ENCODE peak calls at places on chromosome 1, in six cellular contexts. Q is NB4, R is A549, H is K562, W is WTC11, K is HCT116. C is an unnamed sample.

GRCh38 chr1:97898948-97899347 is 21.9 kb downstream of the DPYD start:
- DNase-seq in W (no peak), Q (no peak), K (no peak), H (no peak), R (no peak), C (no peak)

GRCh38 chr1:236451796-236452373 is 57.8 kb downstream of the EDARADD start:
- DNase-seq in K (peak), H (peak), R (peak), W (peak), Q (peak), C (peak)

GRCh38 chr1:186700688-186701087 is 20.5 kb upstream of the PTGS2 start:
- DNase-seq in H (no peak), Q (no peak), R (no peak), W (no peak), K (no peak), C (no peak)

GRCh38 chr1:66335859-66336640 is 197.9 kb upstream of the SGIP1 start:
- DNase-seq in R (peak), H (no peak), K (no peak), W (no peak), Q (peak), C (no peak)

GRCh38 chr1:56394298-56394697 is 185.1 kb downstream of the PLPP3 start:
- DNase-seq in H (no peak), K (no peak), Q (no peak), R (no peak), W (no peak), C (no peak)

GRCh38 chr1:11654571-11655262 is at the start of gene FBXO44:
- DNase-seq in W (peak), H (peak), Q (no peak), R (no peak), K (no peak), C (peak)

GRCh38 chr1:232844791-232845190 is 39.6 kb downstream of the MAP10 start:
- DNase-seq in Q (no peak), H (no peak), K (no peak), R (peak), W (no peak), C (no peak)

GRCh38 chr1:23545851-23546250 is 13.4 kb downstream of the ID3 start:
- DNase-seq in R (no peak), W (no peak), Q (no peak), H (no peak), K (no peak), C (no peak)

GRCh38 chr1:10252508-10252907 is 42.1 kb downstream of the KIF1B start:
- DNase-seq in K (peak), H (no peak), Q (no peak), R (no peak), W (no peak), C (no peak)

GRCh38 chr1:212683357-212683722 is 16.3 kb downstream of the BATF3 start:
- DNase-seq in K (no peak), W (no peak), H (no peak), R (no peak), Q (peak), C (no peak)

GRCh38 chr1:53276153-53276901 is 38.0 kb upstream of the MAGOH start:
- DNase-seq in K (no peak), W (no peak), H (no peak), Q (no peak), R (no peak), C (no peak)

GRCh38 chr1:11940260-11940921 is 5.9 kb downstream of the PLOD1 start:
- DNase-seq in W (no peak), K (no peak), Q (no peak), R (no peak), H (no peak), C (peak)

GRCh38 chr1:23081376-23081775 is 62.1 kb downstream of the KDM1A start:
- DNase-seq in R (peak), Q (peak), W (peak), K (no peak), H (no peak), C (no peak)

GRCh38 chr1:23193391-23194118 is 23.7 kb downstream of the HTR1D start:
- DNase-seq in W (no peak), K (no peak), R (no peak), H (no peak), Q (no peak), C (no peak)

GRCh38 chr1:1232224-1232800 is at the start of gene B3GALT6:
- DNase-seq in K (no peak), H (no peak), Q (no peak), W (no peak), R (no peak), C (no peak)

GRCh38 chr1:159936284-159936904 is 9.0 kb downstream of the IGSF9 start:
- DNase-seq in R (peak), K (no peak), W (peak), Q (peak), H (peak), C (peak)

GRCh38 chr1:64623750-64624445 is 121.0 kb upstream of the RAVER2 start:
- DNase-seq in W (no peak), H (no peak), K (no peak), Q (no peak), R (peak), C (peak)

GRCh38 chr1:78619803-78620579 is at the start of gene IFI44L:
- DNase-seq in Q (no peak), R (no peak), W (no peak), K (no peak), H (no peak), C (no peak)

GRCh38 chr1:227767401-227768396 is 32.5 kb downstream of the SNAP47 start:
- DNase-seq in Q (no peak), W (no peak), K (no peak), H (no peak), R (no peak), C (no peak)

GRCh38 chr1:226201029-226201593 is 14.6 kb upstream of the ACBD3 start:
- DNase-seq in R (peak), K (peak), Q (peak), W (peak), H (no peak), C (no peak)

GRCh38 chr1:226199971-226200370 is 13.4 kb upstream of the ACBD3 start:
- DNase-seq in K (no peak), Q (no peak), R (no peak), H (no peak), W (no peak), C (no peak)

DNA sequence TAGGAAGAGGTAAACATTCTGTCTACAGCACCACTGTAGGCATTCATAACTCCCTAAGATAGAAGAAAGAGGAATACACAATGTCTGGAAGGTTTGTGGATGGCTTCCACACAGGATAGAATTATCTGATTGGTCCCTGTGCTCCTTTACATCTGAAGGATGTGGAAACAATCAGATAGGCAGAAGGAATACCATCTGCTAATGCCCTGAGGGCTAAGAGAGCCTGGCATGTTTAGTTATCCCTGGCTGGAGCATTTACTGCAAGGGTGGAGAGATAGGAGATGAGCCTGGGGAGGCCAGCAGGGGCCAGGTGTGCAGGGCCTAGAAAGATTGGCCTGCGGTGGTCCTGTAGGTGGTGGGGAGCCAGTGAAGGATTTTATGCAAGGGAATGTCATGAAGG is 8.6 kb upstream of the ACBD3 start:
- DNase-seq in Q (no peak), W (no peak), K (no peak), H (no peak), R (no peak), C (peak)
- TF ChIP-seq MAX in Q (no peak), W (no peak), K (no peak), H (no peak), R (no peak), C (no peak)

GRCh38 chr1:145871994-145872411 is 13.1 kb upstream of the PIAS3 start:
- DNase-seq in H (no peak), K (no peak), R (no peak), Q (peak), W (peak), C (no peak)
- TF ChIP-seq MAX in H (no peak), K (no peak), R (no peak), Q (no peak), W (no peak), C (no peak)

GRCh38 chr1:214569357-214570004 is 18.1 kb upstream of the PTPN14 start:
- DNase-seq in R (no peak), Q (no peak), H (no peak), K (no peak), W (no peak), C (no peak)
- TF ChIP-seq MAX in R (peak), Q (no peak), H (no peak), K (no peak), W (no peak), C (peak)

DNA sequence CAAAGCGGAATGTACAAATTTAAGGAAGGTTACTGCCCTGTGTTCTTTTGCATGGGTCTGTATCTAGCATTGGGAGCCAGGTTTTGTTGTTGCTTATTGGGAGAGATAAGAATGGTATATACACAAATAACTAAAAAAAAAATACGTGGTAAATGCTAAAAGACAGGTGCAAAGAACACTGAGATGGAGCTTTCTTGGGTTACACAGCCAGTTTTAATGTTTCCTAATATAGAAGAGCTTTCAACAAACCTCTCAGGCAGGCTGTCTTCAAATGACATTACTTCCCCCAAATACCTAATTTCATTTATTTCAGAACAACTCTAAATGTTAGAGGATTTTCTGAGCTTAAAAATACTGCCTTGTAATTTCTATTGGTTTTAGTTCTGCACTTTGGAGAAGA is 1.4 kb upstream of the MDM4 start:
- DNase-seq in H (no peak), Q (no peak), R (no peak), K (no peak), W (no peak), C (no peak)
- TF ChIP-seq MAX in H (no peak), Q (no peak), R (no peak), K (no peak), W (no peak), C (no peak)

C was measured in SK-N-SH.